ENCODE peak calls at places on chromosomes 16 and 17, in five cellular contexts. O is heart left ventricle, K is K562, U is stomach, W is uterus. H is an unnamed sample.

GRCh38 chr17:28406478-28406824 is 439 bp upstream of the SLC46A1 start:
- DNase-seq in K (no peak), U (no peak), W (no peak), O (no peak), H (no peak)

GRCh38 chr17:19558946-19559345 is 25.3 kb downstream of the SLC47A1 start:
- DNase-seq in W (no peak), U (no peak), K (no peak), O (no peak), H (no peak)

GRCh38 chr16:65737831-65738230 is 616.0 kb upstream of the CDH11 start:
- DNase-seq in U (no peak), W (no peak), K (no peak), O (no peak), H (no peak)

GRCh38 chr17:18374216-18374615 is 3.4 kb upstream of the EVPLL start:
- DNase-seq in U (no peak), W (no peak), K (no peak), O (no peak), H (no peak)

GRCh38 chr16:34054137-34054536 is 594.7 kb downstream of the TP53TG3F start:
- DNase-seq in W (no peak), U (no peak), K (no peak), O (no peak), H (no peak)

GRCh38 chr17:29292992-29293889 is 707 bp downstream of the NUFIP2 start:
- DNase-seq in W (peak; percentile 46), U (peak; percentile 61), K (peak; percentile 85), O (peak; percentile 76), H (peak; percentile 54)

GRCh38 chr17:4397840-4398239 is 31.4 kb upstream of the UBE2G1 start:
- DNase-seq in U (no peak), W (no peak), K (no peak), O (no peak), H (no peak)

GRCh38 chr17:81537856-81538555 is 9.8 kb downstream of the FSCN2 start:
- DNase-seq in K (no peak), U (no peak), W (no peak), O (no peak), H (peak; percentile 77)

GRCh38 chr16:3771513-3771912 is 54.2 kb upstream of the TRAP1 start:
- DNase-seq in U (no peak), W (no peak), O (no peak), K (no peak), H (no peak)

GRCh38 chr16:53945996-53946395 is 242.0 kb downstream of the FTO start:
- DNase-seq in O (no peak), W (no peak), U (no peak), K (peak; percentile 43), H (no peak)

GRCh38 chr16:86421995-86422394 is 88.3 kb upstream of the FOXF1 start:
- DNase-seq in U (no peak), O (no peak), K (no peak), W (no peak), H (no peak)

GRCh38 chr17:49230636-49231562 is at the start of gene PHOSPHO1:
- DNase-seq in W (peak; percentile 74), U (peak; percentile 86), K (peak; percentile 97), O (peak; percentile 90), H (peak; percentile 73)
- TF ChIP-seq POLR2A in W (no peak), U (no peak), K (no peak), O (peak; percentile 55), H (peak; percentile 39)

GRCh38 chr16:583470-583814 is 6.4 kb upstream of the RAB40C start:
- DNase-seq in O (no peak), K (no peak), W (no peak), U (no peak), H (no peak)

GRCh38 chr16:583815-584591 is 5.9 kb upstream of the RAB40C start:
- DNase-seq in O (no peak), W (no peak), K (no peak), U (no peak), H (no peak)

GRCh38 chr16:586645-587590 is 2.9 kb upstream of the RAB40C start:
- DNase-seq in U (no peak), W (no peak), O (no peak), K (no peak), H (no peak)

GRCh38 chr16:586047-586644 is 3.7 kb upstream of the RAB40C start:
- DNase-seq in U (no peak), W (no peak), O (no peak), K (no peak), H (no peak)

DNA sequence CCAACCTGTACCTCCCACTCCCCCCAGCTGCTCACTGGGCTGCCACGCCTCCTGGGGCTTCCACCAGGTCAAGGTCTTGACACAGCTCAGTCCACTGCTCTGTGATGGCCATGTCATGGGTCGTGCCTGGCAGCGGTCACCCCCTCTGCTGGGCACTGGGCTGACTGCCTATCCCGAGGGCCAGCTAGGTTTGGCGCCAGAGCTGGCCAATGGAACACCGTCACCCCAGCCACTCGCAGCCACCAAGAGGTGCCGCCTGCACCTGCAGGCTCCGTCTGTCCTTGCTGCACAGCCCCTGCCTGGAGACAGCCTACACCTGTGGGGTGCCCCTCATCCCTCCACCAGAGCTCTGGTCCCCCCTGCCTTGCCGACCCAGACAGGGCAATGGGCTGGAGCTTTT is 4.5 kb upstream of the RAB40C start:
- DNase-seq in K (no peak), O (no peak), U (peak; percentile 67), W (no peak), H (peak; percentile 65)
- TF ChIP-seq CTCF in K (no peak), O (no peak), U (no peak), W (no peak), H (no peak)

DNA sequence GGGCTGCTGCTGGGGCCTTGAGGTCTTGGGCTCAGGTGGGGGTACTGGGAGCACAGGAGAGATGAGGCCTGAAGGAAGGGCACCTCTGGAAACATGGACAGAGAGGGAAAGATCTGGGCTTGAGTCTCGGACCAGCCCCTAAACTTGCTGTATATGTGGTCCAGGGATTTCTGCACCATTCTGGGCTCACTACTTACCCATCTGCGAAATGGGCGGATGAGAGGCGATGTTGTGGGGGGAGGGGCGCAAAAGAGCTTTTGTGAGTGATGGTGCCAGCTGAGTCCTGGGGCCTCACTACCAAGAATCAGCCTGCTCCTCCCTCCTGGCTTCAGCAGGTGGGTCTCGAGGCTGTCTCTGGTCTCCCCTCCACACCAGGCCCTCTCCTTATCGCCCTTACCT is 285 bp downstream of the C17orf99 start:
- DNase-seq in W (no peak), U (no peak), O (no peak), K (peak; percentile 27), H (no peak)
- H3K4me1 ChIP-seq in W (no peaks in the 10 kb centered on the region), U (peaks cover 34% of the 10 kb centered on the region), O (peaks cover 30% of the 10 kb centered on the region), K (peaks cover 93% of the 10 kb centered on the region), H (peaks cover 15% of the 10 kb centered on the region)

DNA sequence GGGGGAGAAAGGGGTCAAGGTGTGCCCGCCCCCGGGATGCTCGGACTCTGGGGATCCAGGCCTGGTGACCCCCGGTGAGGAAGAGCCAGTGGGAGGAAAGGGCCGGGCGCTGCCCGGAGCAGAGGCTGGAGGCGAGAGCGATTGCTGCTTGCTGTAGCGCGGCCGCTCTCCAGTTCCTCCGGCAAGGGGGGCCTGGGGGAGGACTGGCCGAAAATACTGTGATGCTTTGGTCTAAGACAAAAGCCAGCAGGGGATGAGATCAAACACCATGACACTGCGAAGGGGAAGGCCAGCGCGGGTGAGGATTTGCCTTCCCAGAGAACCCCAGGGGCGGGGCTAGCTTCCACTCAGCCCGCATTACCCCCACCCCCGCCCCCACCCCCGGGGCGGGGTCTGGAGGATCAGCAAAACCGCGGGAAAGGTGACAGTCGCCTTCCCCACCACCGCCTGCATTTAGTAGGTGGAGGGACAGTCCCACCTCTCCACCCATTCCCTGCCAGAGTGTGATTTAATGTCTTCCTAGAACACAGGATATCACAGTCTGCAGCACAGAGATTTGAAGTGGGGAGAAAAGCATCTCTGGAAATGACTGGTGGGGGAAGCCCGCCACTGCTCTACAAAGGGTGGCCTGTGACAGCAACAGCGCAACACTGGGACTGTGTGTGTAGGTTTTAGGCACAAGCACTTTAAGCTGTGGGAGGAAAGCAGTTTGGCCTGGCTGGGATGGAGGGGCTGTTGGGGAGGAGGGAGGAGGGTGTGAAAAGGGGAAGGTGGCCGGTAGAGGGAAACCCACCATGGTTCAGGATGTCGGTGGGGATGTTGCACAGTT is 25.7 kb downstream of the MRC2 start:
- DNase-seq in O (peak; percentile 64), K (peak; percentile 88), U (peak; percentile 63), W (peak; percentile 53), H (no peak)
- TF ChIP-seq POLR2A in O (no peak), K (no peak), U (no peak), W (no peak), H (no peak)

DNA sequence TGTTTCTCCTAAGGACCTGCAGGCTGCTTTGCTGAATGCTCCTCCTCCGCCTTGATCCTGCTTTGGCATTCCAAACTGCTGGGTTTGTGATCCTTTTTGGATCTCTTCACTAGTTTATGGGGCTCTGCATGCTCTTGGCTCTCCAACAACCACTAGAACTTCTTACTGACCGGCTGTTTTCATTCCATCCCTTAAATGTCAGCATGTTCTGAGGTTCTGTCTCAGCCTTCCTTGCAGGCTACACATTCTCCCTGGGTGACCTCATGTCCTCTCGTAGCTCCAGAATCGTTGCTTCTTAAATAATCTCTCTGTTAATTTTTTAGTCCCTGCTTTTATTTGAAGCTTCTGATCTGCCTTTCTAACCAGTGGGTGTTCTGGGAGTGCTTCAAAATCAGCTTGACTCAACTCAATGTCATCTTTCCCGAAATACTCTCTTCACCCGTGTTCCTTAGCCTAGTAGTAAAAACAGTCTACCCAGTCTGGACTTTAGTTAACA is 119.0 kb upstream of the HS3ST2 start:
- DNase-seq in U (no peak), O (peak; percentile 38), W (peak; percentile 56), K (no peak), H (peak; percentile 27)
- TF ChIP-seq CTCF in U (no peak), O (no peak), W (no peak), K (no peak), H (no peak)